ENCODE peak calls at places on chromosomes 16 and 17, in five cellular contexts. L is uterus, H is bronchial epithelial cell, R is nucleus accumbens, V is kidney. G is an unnamed sample.
A peak's percentile ranks its signal among the peaks of the same experiment; 100 is the strongest.

GRCh38 chr16:30010817-30011504 is at the start of gene DOC2A:
- DNase-seq in L (no peak), H (no peak), R (no peak), V (peak; percentile 68), G (no peak)

GRCh38 chr16:84293406-84293805 is 1.3 kb upstream of the WFDC1 start:
- DNase-seq in L (no peak), H (no peak), R (no peak), V (peak; percentile 15), G (no peak)

GRCh38 chr17:50219345-50219744 is 17.9 kb upstream of the COL1A1 start:
- DNase-seq in L (no peak), H (peak; percentile 90), R (no peak), V (no peak), G (no peak)

GRCh38 chr16:85303354-85303883 is 191.1 kb upstream of the CIBAR2 start:
- DNase-seq in L (peak; percentile 58), H (peak; percentile 7), R (no peak), V (no peak), G (peak; percentile 67)

GRCh38 chr16:84225126-84225525 is 14.7 kb downstream of the KCNG4 start:
- DNase-seq in L (no peak), H (no peak), R (no peak), V (no peak), G (no peak)

GRCh38 chr17:65181237-65182061 is 44.3 kb downstream of the RGS9 start:
- DNase-seq in L (no peak), H (no peak), R (no peak), V (no peak), G (no peak)

GRCh38 chr16:4550587-4550986 is 5.6 kb upstream of the C16orf96 start:
- DNase-seq in L (no peak), H (no peak), R (no peak), V (no peak), G (no peak)

GRCh38 chr17:70168044-70168978 is 1.0 kb upstream of the KCNJ2 start:
- DNase-seq in L (peak; percentile 27), H (peak; percentile 74), R (peak; percentile 45), V (peak; percentile 76), G (peak; percentile 41)

GRCh38 chr16:66787427-66787826 is 14.0 kb downstream of the TERB1 start:
- DNase-seq in L (no peak), H (no peak), R (no peak), V (no peak), G (no peak)

GRCh38 chr16:66036775-66037715 is 329.4 kb upstream of the CDH5 start:
- DNase-seq in L (no peak), H (no peak), R (no peak), V (no peak), G (no peak)

GRCh38 chr17:5508855-5509254 is 22.5 kb downstream of the MIS12 start:
- DNase-seq in L (no peak), H (peak; percentile 76), R (no peak), V (no peak), G (no peak)

GRCh38 chr16:27819356-27819755 is 244.2 kb downstream of the GSG1L start:
- DNase-seq in L (no peak), H (no peak), R (no peak), V (no peak), G (no peak)

GRCh38 chr16:71441348-71441781 is 489 bp downstream of the TLE7 start:
- DNase-seq in L (no peak), H (no peak), R (no peak), V (no peak), G (no peak)

GRCh38 chr17:53721101-53721500 is 101.6 kb upstream of the KIF2B start:
- DNase-seq in L (no peak), H (peak; percentile 21), R (no peak), V (no peak), G (no peak)

GRCh38 chr17:46056800-46057304 is 57.8 kb downstream of the STH start:
- DNase-seq in L (no peak), H (peak; percentile 46), R (no peak), V (no peak), G (no peak)

GRCh38 chr16:12260647-12261262 is 284.2 kb downstream of the SNX29 start:
- DNase-seq in L (no peak), H (peak; percentile 15), R (no peak), V (no peak), G (no peak)

GRCh38 chr17:71959129-71959528 is 161.7 kb upstream of the SOX9 start:
- DNase-seq in L (no peak), H (peak; percentile 37), R (no peak), V (no peak), G (no peak)

GRCh38 chr17:67443931-67444597 is 67.0 kb downstream of the PITPNC1 start:
- DNase-seq in L (peak; percentile 35), H (no peak), R (no peak), V (no peak), G (no peak)

GRCh38 chr16:80746231-80746630 is 58.2 kb downstream of the CDYL2 start:
- DNase-seq in L (no peak), H (no peak), R (no peak), V (no peak), G (no peak)

GRCh38 chr16:28477311-28477920 is 5.3 kb upstream of the NPIPB7 start:
- DNase-seq in L (no peak), H (no peak), R (no peak), V (peak; percentile 62), G (no peak)

GRCh38 chr16:72884573-72884972 is 163.4 kb downstream of the ZFHX3 start:
- DNase-seq in L (no peak), H (no peak), R (no peak), V (no peak), G (no peak)

GRCh38 chr16:68492501-68493411 is 44.4 kb upstream of the SMPD3 start:
- DNase-seq in L (no peak), H (no peak), R (no peak), V (no peak), G (no peak)

GRCh38 chr17:72386619-72387237 is 265.9 kb downstream of the SOX9 start:
- DNase-seq in L (no peak), H (no peak), R (no peak), V (no peak), G (peak; percentile 97)

GRCh38 chr16:12976491-12976890 is 75.1 kb downstream of the SHISA9 start:
- DNase-seq in L (no peak), H (no peak), R (no peak), V (no peak), G (no peak)

GRCh38 chr17:57553991-57554825 is 190.9 kb downstream of the CCDC182 start:
- DNase-seq in L (no peak), H (no peak), R (no peak), V (no peak), G (no peak)

GRCh38 chr17:8360260-8360659 is 16.2 kb downstream of the KRABD2 start:
- DNase-seq in L (no peak), H (no peak), R (no peak), V (no peak), G (no peak)

GRCh38 chr17:63911041-63911635 is at the start of gene CSHL1:
- DNase-seq in L (no peak), H (no peak), R (no peak), V (no peak), G (no peak)

GRCh38 chr17:63718981-63719380 is 19.1 kb upstream of the LIMD2 start:
- DNase-seq in L (no peak), H (no peak), R (no peak), V (no peak), G (no peak)

GRCh38 chr17:4087911-4088693 is 54.7 kb downstream of the ZZEF1 start:
- DNase-seq in L (no peak), H (peak; percentile 25), R (no peak), V (no peak), G (no peak)

GRCh38 chr16:55817236-55817912 is 15.5 kb downstream of the CES1 start:
- DNase-seq in L (no peak), H (no peak), R (no peak), V (no peak), G (no peak)

G was measured in SJSA1.